ENCODE peak calls at places on chromosomes 5 and 9, in five cellular contexts. U is stomach, Y is GM12865, C is HFF-Myc, E is colonic mucosa. L is an unnamed sample.
A peak's percentile ranks its signal among the peaks of the same experiment; 100 is the strongest.

GRCh38 chr5:20307391-20307790 is 319.4 kb upstream of the CDH18 start:
- DNase-seq in E (no peak), C (no peak), U (no peak), Y (no peak), L (no peak)

GRCh38 chr5:52504584-52505240 is 283.0 kb upstream of the ITGA1 start:
- DNase-seq in C (no peak), U (no peak), E (no peak), Y (no peak), L (no peak)

GRCh38 chr5:15948225-15948624 is 231.4 kb downstream of the MARCHF11 start:
- DNase-seq in E (no peak), U (no peak), Y (no peak), C (no peak), L (no peak)

GRCh38 chr5:53334431-53334941 is 145.9 kb upstream of the FST start:
- DNase-seq in Y (no peak), E (no peak), C (no peak), U (no peak), L (no peak)

GRCh38 chr5:79829260-79829659 is 139.6 kb downstream of the CMYA5 start:
- DNase-seq in U (no peak), C (no peak), E (no peak), Y (peak; percentile 41), L (no peak)

GRCh38 chr9:129777769-129778130 is 24.9 kb upstream of the PTGES start:
- DNase-seq in C (no peak), U (no peak), E (no peak), Y (no peak), L (no peak)

GRCh38 chr5:125196479-125197183 is 450.2 kb upstream of the ZNF608 start:
- DNase-seq in C (no peak), U (no peak), E (no peak), Y (no peak), L (no peak)

GRCh38 chr5:41842777-41843176 is 27.4 kb downstream of the OXCT1 start:
- DNase-seq in U (no peak), Y (peak; percentile 34), C (no peak), E (no peak), L (no peak)

GRCh38 chr5:922041-922744 is 29.5 kb downstream of the TRIP13 start:
- DNase-seq in Y (no peak), C (no peak), E (no peak), U (no peak), L (no peak)

GRCh38 chr5:9395736-9396135 is 150.1 kb downstream of the SEMA5A start:
- DNase-seq in Y (no peak), U (no peak), C (no peak), E (no peak), L (no peak)

GRCh38 chr5:157670662-157671591 is at the start of gene C5orf52:
- DNase-seq in Y (peak; percentile 31), U (no peak), C (no peak), E (peak; percentile 91), L (no peak)

GRCh38 chr5:124923131-124923530 is 176.7 kb upstream of the ZNF608 start:
- DNase-seq in E (no peak), Y (peak; percentile 16), C (no peak), U (no peak), L (no peak)

GRCh38 chr9:7665874-7666273 is 133.7 kb downstream of the DMAC1 start:
- DNase-seq in E (no peak), C (no peak), U (no peak), Y (no peak), L (no peak)

GRCh38 chr5:175598774-175599173 is 59.1 kb upstream of the HRH2 start:
- DNase-seq in U (no peak), E (no peak), C (no peak), Y (no peak), L (no peak)

GRCh38 chr9:113886003-113886324 is 9.9 kb downstream of the ZNF618 start:
- DNase-seq in E (no peak), C (no peak), U (no peak), Y (no peak), L (no peak)

GRCh38 chr9:76216161-76216649 is 178.0 kb downstream of the RFK start:
- DNase-seq in C (peak; percentile 77), E (no peak), U (no peak), Y (no peak), L (peak; percentile 64)

GRCh38 chr9:6417186-6417585 is 4.2 kb downstream of the UHRF2 start:
- DNase-seq in C (no peak), Y (peak; percentile 52), U (no peak), E (no peak), L (no peak)

GRCh38 chr5:160036243-160036642 is 27.3 kb downstream of the TTC1 start:
- DNase-seq in C (no peak), U (no peak), E (no peak), Y (no peak), L (no peak)

GRCh38 chr5:74316064-74316586 is 324.4 kb downstream of the ENC1 start:
- DNase-seq in Y (peak; percentile 61), E (no peak), C (peak; percentile 77), U (no peak), L (peak; percentile 95)

GRCh38 chr5:179261301-179262125 is 83.7 kb downstream of the ADAMTS2 start:
- DNase-seq in U (peak; percentile 17), C (no peak), Y (no peak), E (no peak), L (no peak)
- TF ChIP-seq CTCF in U (no peak), C (peak; percentile 43), Y (no peak), E (no peak), L (peak; percentile 19)

DNA sequence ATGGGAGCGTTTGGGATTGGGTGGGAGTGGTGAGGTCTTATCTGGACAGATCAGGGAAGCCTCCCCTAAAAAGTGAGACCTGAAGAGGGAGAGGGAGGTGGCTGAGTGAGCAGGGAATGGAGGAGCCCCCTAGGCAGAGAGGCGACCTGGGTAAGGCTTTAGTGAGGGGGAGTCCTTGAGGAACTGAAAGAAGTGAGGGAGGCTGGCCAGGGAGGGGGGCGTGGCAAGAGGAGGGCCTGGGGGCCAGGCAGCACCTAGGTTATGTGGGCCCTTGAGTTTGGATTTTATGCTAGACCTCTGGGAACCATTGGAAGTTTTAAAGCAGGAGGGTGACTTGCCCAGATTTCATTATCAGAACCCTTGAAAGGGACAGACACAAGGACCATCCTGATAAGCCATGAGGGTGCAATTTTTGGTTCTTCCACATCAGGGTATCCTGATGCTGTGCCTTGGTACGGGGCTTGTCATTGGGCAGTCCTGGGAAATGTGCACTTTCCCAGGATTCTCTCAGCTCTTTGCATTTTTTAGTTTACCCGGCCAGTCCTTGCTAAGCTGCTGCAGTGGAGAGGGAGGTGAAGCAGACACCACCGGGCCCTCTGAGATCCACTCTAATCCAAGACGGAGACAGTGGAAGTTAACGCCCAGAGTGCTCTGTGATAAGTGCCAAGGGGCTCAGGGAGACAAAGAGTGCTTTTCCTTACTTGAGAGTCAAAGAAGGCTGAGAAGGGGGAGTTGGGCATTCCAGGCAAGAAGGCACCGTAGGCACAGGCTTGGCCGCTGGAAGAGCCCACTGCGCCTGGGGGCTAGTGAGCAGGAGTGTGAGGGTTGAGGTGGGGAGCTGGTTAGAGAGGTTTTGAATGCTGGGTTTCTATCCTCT is 16.1 kb downstream of the GSN start:
- DNase-seq in E (no peak), Y (no peak), U (no peak), C (no peak), L (no peak)
- H3K4me3 ChIP-seq in E (no peak overlapping the region), Y (no peak overlapping the region), U (no peak overlapping the region), C (no peak overlapping the region), L (no peak overlapping the region)

GRCh38 chr9:105413486-105414068 is 34.3 kb upstream of the FSD1L start:
- DNase-seq in U (no peak), C (no peak), Y (no peak), E (peak; percentile 31), L (no peak)
- TF ChIP-seq CTCF in U (peak; percentile 19), C (peak; percentile 40), Y (no peak), E (peak; percentile 21), L (peak; percentile 63)

DNA sequence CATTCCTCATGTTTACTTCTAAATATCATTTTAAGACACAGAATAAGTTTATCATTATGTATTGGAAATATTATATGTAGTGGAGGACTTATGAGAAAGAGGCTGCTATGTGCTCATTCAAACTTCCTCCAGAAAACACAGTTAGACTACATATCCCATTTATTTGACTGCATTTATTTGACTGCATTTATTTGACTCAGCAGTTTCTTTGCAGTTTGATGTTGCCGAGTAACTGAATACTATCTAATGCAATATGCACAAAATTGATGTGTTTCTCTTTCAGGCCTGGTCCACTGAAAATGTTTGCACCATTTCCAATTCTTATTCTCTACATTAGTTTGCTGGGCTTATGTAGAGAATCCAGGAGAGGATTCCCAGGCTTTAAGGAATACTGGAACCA is 89.9 kb upstream of the FBN2 start:
- DNase-seq in Y (no peak), U (no peak), E (no peak), C (no peak), L (no peak)
- H3K4me3 ChIP-seq in Y (no peak overlapping the region), U (no peak overlapping the region), E (no peak overlapping the region), C (no peak overlapping the region), L (no peak overlapping the region)

GRCh38 chr9:95139121-95139520 is 178.4 kb downstream of the FANCC start:
- DNase-seq in U (no peak), E (no peak), C (no peak), Y (no peak), L (no peak)

GRCh38 chr9:95137587-95138145 is 179.8 kb downstream of the FANCC start:
- DNase-seq in C (no peak), Y (no peak), E (no peak), U (no peak), L (no peak)

GRCh38 chr9:95140821-95141220 is 176.7 kb downstream of the FANCC start:
- DNase-seq in Y (no peak), C (no peak), U (no peak), E (no peak), L (no peak)

GRCh38 chr9:95135756-95136155 is 181.8 kb downstream of the FANCC start:
- DNase-seq in U (no peak), C (no peak), Y (no peak), E (no peak), L (no peak)

GRCh38 chr9:95138474-95138873 is 179.0 kb downstream of the FANCC start:
- DNase-seq in E (no peak), U (no peak), Y (no peak), C (no peak), L (no peak)
- TF ChIP-seq CTCF in E (no peak), U (no peak), Y (no peak), C (no peak), L (no peak)

GRCh38 chr9:134407123-134407779 is 81.0 kb downstream of the RXRA start:
- DNase-seq in Y (peak; percentile 94), E (peak; percentile 75), U (peak; percentile 91), C (peak; percentile 62), L (no peak)
- H3K4me3 ChIP-seq in Y (peak overlapping the region; percentile 50), E (no peak overlapping the region), U (peak overlapping the region; percentile 31), C (peak overlapping the region; percentile 23), L (peak overlapping the region; percentile 35)

L was measured in epithelial cell of proximal tubule.